ENCODE peak calls at places on chromosomes 4 and X, in nine cellular contexts. One of them, this sample, is unnamed.

GRCh38 chr4:112348488-112349158 is 51.5 kb downstream of the ALPK1 start:
- DNase-seq in Panc1: peak; percentile 8
- DNase-seq in naive thymus-derived CD4-positive, alpha-beta T cell: no peak
- DNase-seq in heart left ventricle: peak; percentile 90
- DNase-seq in CD8-positive, alpha-beta T cell: no peak
- DNase-seq in suprapubic skin: no peak
- DNase-seq in left ventricle myocardium inferior: peak; percentile 84
- DNase-seq in brain microvascular endothelial cell: peak; percentile 68
- DNase-seq in pancreas: no peak
- DNase-seq in this sample: peak; percentile 92

GRCh38 chrX:153646620-153647373 is at the start of gene DUSP9:
- DNase-seq in heart left ventricle: no peak
- DNase-seq in left ventricle myocardium inferior: no peak
- DNase-seq in pancreas: peak; percentile 77
- DNase-seq in brain microvascular endothelial cell: no peak
- DNase-seq in naive thymus-derived CD4-positive, alpha-beta T cell: no peak
- DNase-seq in Panc1: no peak
- DNase-seq in CD8-positive, alpha-beta T cell: peak; percentile 12
- DNase-seq in suprapubic skin: peak; percentile 15
- DNase-seq in this sample: no peak

GRCh38 chr4:88803600-88804096 is 106.0 kb upstream of the NAP1L5 start:
- DNase-seq in pancreas: no peak
- DNase-seq in brain microvascular endothelial cell: peak; percentile 90
- DNase-seq in suprapubic skin: no peak
- DNase-seq in CD8-positive, alpha-beta T cell: no peak
- DNase-seq in naive thymus-derived CD4-positive, alpha-beta T cell: no peak
- DNase-seq in left ventricle myocardium inferior: no peak
- DNase-seq in Panc1: peak; percentile 52
- DNase-seq in heart left ventricle: peak; percentile 20
- DNase-seq in this sample: no peak

GRCh38 chrX:54029543-54030143 is 14.6 kb downstream of the PHF8 start:
- DNase-seq in brain microvascular endothelial cell: no peak
- DNase-seq in heart left ventricle: no peak
- DNase-seq in pancreas: peak; percentile 82
- DNase-seq in suprapubic skin: no peak
- DNase-seq in naive thymus-derived CD4-positive, alpha-beta T cell: no peak
- DNase-seq in left ventricle myocardium inferior: no peak
- DNase-seq in Panc1: no peak
- DNase-seq in CD8-positive, alpha-beta T cell: no peak
- DNase-seq in this sample: no peak

GRCh38 chrX:115690554-115691216 is 129.7 kb downstream of the PLS3 start:
- DNase-seq in heart left ventricle: peak; percentile 47
- DNase-seq in Panc1: peak; percentile 63
- DNase-seq in suprapubic skin: peak; percentile 69
- DNase-seq in pancreas: no peak
- DNase-seq in brain microvascular endothelial cell: peak; percentile 85
- DNase-seq in CD8-positive, alpha-beta T cell: peak; percentile 26
- DNase-seq in naive thymus-derived CD4-positive, alpha-beta T cell: peak; percentile 5
- DNase-seq in left ventricle myocardium inferior: no peak
- DNase-seq in this sample: peak; percentile 77

GRCh38 chr4:184315675-184316359 is 98.1 kb upstream of the ENPP6 start:
- DNase-seq in naive thymus-derived CD4-positive, alpha-beta T cell: no peak
- DNase-seq in heart left ventricle: no peak
- DNase-seq in pancreas: no peak
- DNase-seq in CD8-positive, alpha-beta T cell: no peak
- DNase-seq in Panc1: no peak
- DNase-seq in suprapubic skin: no peak
- DNase-seq in brain microvascular endothelial cell: no peak
- DNase-seq in left ventricle myocardium inferior: no peak
- DNase-seq in this sample: no peak

GRCh38 chr4:99352602-99353580 is at the start of gene ADH1C:
- DNase-seq in heart left ventricle: no peak
- DNase-seq in Panc1: no peak
- DNase-seq in left ventricle myocardium inferior: no peak
- DNase-seq in naive thymus-derived CD4-positive, alpha-beta T cell: no peak
- DNase-seq in CD8-positive, alpha-beta T cell: no peak
- DNase-seq in pancreas: no peak
- DNase-seq in brain microvascular endothelial cell: peak; percentile 9
- DNase-seq in suprapubic skin: no peak
- DNase-seq in this sample: no peak

GRCh38 chr4:78634011-78634664 is 82.6 kb downstream of the ANXA3 start:
- DNase-seq in Panc1: no peak
- DNase-seq in naive thymus-derived CD4-positive, alpha-beta T cell: no peak
- DNase-seq in suprapubic skin: no peak
- DNase-seq in left ventricle myocardium inferior: peak; percentile 40
- DNase-seq in CD8-positive, alpha-beta T cell: no peak
- DNase-seq in brain microvascular endothelial cell: no peak
- DNase-seq in pancreas: no peak
- DNase-seq in heart left ventricle: peak; percentile 35
- DNase-seq in this sample: no peak

GRCh38 chrX:16971694-16972093 is 25.2 kb downstream of the REPS2 start:
- DNase-seq in heart left ventricle: no peak
- DNase-seq in Panc1: no peak
- DNase-seq in CD8-positive, alpha-beta T cell: no peak
- DNase-seq in left ventricle myocardium inferior: no peak
- DNase-seq in naive thymus-derived CD4-positive, alpha-beta T cell: no peak
- DNase-seq in brain microvascular endothelial cell: no peak
- DNase-seq in suprapubic skin: no peak
- DNase-seq in pancreas: no peak
- DNase-seq in this sample: no peak

GRCh38 chr4:94714360-94714759 is 43.4 kb upstream of the BMPR1B start:
- DNase-seq in left ventricle myocardium inferior: no peak
- DNase-seq in brain microvascular endothelial cell: no peak
- DNase-seq in naive thymus-derived CD4-positive, alpha-beta T cell: no peak
- DNase-seq in pancreas: no peak
- DNase-seq in CD8-positive, alpha-beta T cell: no peak
- DNase-seq in suprapubic skin: no peak
- DNase-seq in Panc1: no peak
- DNase-seq in heart left ventricle: no peak
- DNase-seq in this sample: no peak

GRCh38 chrX:10988653-10989052 is 122.5 kb upstream of the HCCS start:
- DNase-seq in left ventricle myocardium inferior: no peak
- DNase-seq in Panc1: no peak
- DNase-seq in CD8-positive, alpha-beta T cell: no peak
- DNase-seq in suprapubic skin: no peak
- DNase-seq in brain microvascular endothelial cell: no peak
- DNase-seq in pancreas: no peak
- DNase-seq in heart left ventricle: no peak
- DNase-seq in naive thymus-derived CD4-positive, alpha-beta T cell: no peak
- DNase-seq in this sample: no peak

DNA sequence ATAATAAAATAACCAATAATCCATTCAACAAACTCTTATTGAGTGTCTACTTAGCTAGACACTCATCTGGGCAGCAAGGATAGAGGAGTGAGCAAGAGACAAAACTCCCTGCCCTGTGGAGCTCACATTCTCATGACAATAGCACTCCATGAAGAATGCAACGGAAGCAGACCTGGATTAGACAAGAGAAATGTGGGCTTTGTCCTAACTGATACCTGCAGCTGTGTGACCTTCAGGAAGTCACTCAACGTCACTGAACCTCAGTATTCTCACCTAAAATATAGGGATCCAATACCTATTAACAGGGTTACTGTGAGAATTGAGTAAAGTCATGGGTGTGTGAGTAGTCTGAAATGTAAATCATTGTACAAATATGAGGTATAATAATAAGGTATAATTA is 61.2 kb downstream of the NDNF start:
- DNase-seq in pancreas: no peak
- DNase-seq in Panc1: no peak
- DNase-seq in CD8-positive, alpha-beta T cell: no peak
- DNase-seq in heart left ventricle: no peak
- DNase-seq in suprapubic skin: no peak
- DNase-seq in naive thymus-derived CD4-positive, alpha-beta T cell: no peak
- DNase-seq in left ventricle myocardium inferior: no peak
- DNase-seq in brain microvascular endothelial cell: no peak
- DNase-seq in this sample: no peak
- H3K27ac ChIP-seq in pancreas: no peak overlapping the region
- H3K27ac ChIP-seq in Panc1: no peak overlapping the region
- H3K27ac ChIP-seq in CD8-positive, alpha-beta T cell: peak overlapping the region; percentile 13
- H3K27ac ChIP-seq in heart left ventricle: no peak overlapping the region
- H3K27ac ChIP-seq in suprapubic skin: no peak overlapping the region
- H3K27ac ChIP-seq in naive thymus-derived CD4-positive, alpha-beta T cell: no peak overlapping the region
- H3K27ac ChIP-seq in left ventricle myocardium inferior: no peak overlapping the region
- H3K27ac ChIP-seq in brain microvascular endothelial cell: no peak overlapping the region
- H3K27ac ChIP-seq in this sample: no peak overlapping the region

DNA sequence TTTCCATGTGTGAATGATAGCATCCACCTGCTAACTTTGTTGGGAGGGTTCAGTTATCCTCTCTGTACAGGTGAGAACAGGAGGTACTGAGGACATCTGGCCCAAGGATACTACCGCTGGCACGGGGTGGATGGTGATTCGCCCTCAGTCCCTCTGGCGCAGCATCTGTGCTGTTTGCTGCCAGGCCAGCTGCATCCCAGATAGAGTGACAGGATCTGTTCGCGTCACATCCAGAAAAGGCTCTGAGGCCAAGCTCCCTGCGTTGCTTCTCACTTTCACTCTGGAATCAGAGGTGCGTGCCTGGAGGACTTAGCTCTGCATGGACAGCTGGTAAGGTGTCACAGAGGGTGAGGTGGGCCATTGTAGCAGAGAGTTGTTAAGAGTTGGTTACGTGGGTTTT is 95.4 kb downstream of the TBL1X start:
- DNase-seq in naive thymus-derived CD4-positive, alpha-beta T cell: no peak
- DNase-seq in CD8-positive, alpha-beta T cell: no peak
- DNase-seq in Panc1: no peak
- DNase-seq in heart left ventricle: no peak
- DNase-seq in pancreas: no peak
- DNase-seq in brain microvascular endothelial cell: no peak
- DNase-seq in suprapubic skin: no peak
- DNase-seq in left ventricle myocardium inferior: no peak
- DNase-seq in this sample: no peak
- H3K4me3 ChIP-seq in naive thymus-derived CD4-positive, alpha-beta T cell: no peak overlapping the region
- H3K4me3 ChIP-seq in CD8-positive, alpha-beta T cell: no peak overlapping the region
- H3K4me3 ChIP-seq in Panc1: no peak overlapping the region
- H3K4me3 ChIP-seq in heart left ventricle: no peak overlapping the region
- H3K4me3 ChIP-seq in pancreas: no peak overlapping the region
- H3K4me3 ChIP-seq in brain microvascular endothelial cell: no peak overlapping the region
- H3K4me3 ChIP-seq in suprapubic skin: no peak overlapping the region
- H3K4me3 ChIP-seq in left ventricle myocardium inferior: no peak overlapping the region
- H3K4me3 ChIP-seq in this sample: no peak overlapping the region

GRCh38 chrX:47146936-47147859 is 2.2 kb downstream of the RBM10 start:
- DNase-seq in heart left ventricle: no peak
- DNase-seq in Panc1: no peak
- DNase-seq in pancreas: no peak
- DNase-seq in suprapubic skin: no peak
- DNase-seq in naive thymus-derived CD4-positive, alpha-beta T cell: no peak
- DNase-seq in CD8-positive, alpha-beta T cell: no peak
- DNase-seq in brain microvascular endothelial cell: no peak
- DNase-seq in left ventricle myocardium inferior: no peak
- DNase-seq in this sample: no peak

GRCh38 chrX:47148946-47149345 is 3.9 kb downstream of the RBM10 start:
- DNase-seq in suprapubic skin: no peak
- DNase-seq in pancreas: no peak
- DNase-seq in CD8-positive, alpha-beta T cell: no peak
- DNase-seq in brain microvascular endothelial cell: no peak
- DNase-seq in heart left ventricle: no peak
- DNase-seq in left ventricle myocardium inferior: no peak
- DNase-seq in Panc1: no peak
- DNase-seq in naive thymus-derived CD4-positive, alpha-beta T cell: no peak
- DNase-seq in this sample: no peak

GRCh38 chrX:47156611-47157520 is 11.8 kb downstream of the RBM10 start:
- DNase-seq in brain microvascular endothelial cell: no peak
- DNase-seq in suprapubic skin: no peak
- DNase-seq in left ventricle myocardium inferior: no peak
- DNase-seq in heart left ventricle: no peak
- DNase-seq in naive thymus-derived CD4-positive, alpha-beta T cell: no peak
- DNase-seq in Panc1: no peak
- DNase-seq in pancreas: no peak
- DNase-seq in CD8-positive, alpha-beta T cell: no peak
- DNase-seq in this sample: no peak

GRCh38 chrX:47146121-47146935 is 1.3 kb downstream of the RBM10 start:
- DNase-seq in naive thymus-derived CD4-positive, alpha-beta T cell: no peak
- DNase-seq in left ventricle myocardium inferior: no peak
- DNase-seq in brain microvascular endothelial cell: no peak
- DNase-seq in suprapubic skin: no peak
- DNase-seq in Panc1: no peak
- DNase-seq in CD8-positive, alpha-beta T cell: no peak
- DNase-seq in pancreas: peak; percentile 59
- DNase-seq in heart left ventricle: no peak
- DNase-seq in this sample: peak; percentile 65

DNA sequence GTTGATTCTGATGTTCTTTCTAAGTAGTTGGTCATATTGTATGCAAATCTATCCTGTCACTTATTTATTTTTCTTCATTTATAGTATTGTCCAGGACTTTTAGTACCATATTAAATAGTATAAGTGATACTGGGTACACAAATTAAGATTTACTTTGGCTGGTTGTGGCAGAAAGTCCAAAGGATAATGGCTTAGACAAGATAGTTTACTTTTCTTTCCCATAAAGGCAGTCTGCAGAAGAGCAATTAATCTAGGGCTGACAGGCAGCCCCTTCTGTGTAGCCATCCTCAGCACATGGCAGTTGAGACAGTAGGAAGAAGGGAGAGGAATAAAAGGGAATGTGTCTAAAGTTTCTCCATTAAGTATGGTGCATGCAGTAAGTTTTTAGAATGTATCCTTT is 6.4 kb downstream of the RBM10 start:
- DNase-seq in brain microvascular endothelial cell: no peak
- DNase-seq in suprapubic skin: no peak
- DNase-seq in CD8-positive, alpha-beta T cell: no peak
- DNase-seq in left ventricle myocardium inferior: no peak
- DNase-seq in heart left ventricle: no peak
- DNase-seq in Panc1: no peak
- DNase-seq in naive thymus-derived CD4-positive, alpha-beta T cell: no peak
- DNase-seq in pancreas: no peak
- DNase-seq in this sample: no peak
- H3K36me3 ChIP-seq in brain microvascular endothelial cell: peaks cover under 1% of the 10 kb centered on the region
- H3K36me3 ChIP-seq in suprapubic skin: peaks cover 16% of the 10 kb centered on the region
- H3K36me3 ChIP-seq in CD8-positive, alpha-beta T cell: no peaks in the 10 kb centered on the region
- H3K36me3 ChIP-seq in left ventricle myocardium inferior: peaks cover 8% of the 10 kb centered on the region
- H3K36me3 ChIP-seq in heart left ventricle: no peaks in the 10 kb centered on the region
- H3K36me3 ChIP-seq in Panc1: peaks cover 5% of the 10 kb centered on the region
- H3K36me3 ChIP-seq in naive thymus-derived CD4-positive, alpha-beta T cell: no peaks in the 10 kb centered on the region
- H3K36me3 ChIP-seq in pancreas: no peaks in the 10 kb centered on the region
- H3K36me3 ChIP-seq in this sample: peaks cover 6% of the 10 kb centered on the region

DNA sequence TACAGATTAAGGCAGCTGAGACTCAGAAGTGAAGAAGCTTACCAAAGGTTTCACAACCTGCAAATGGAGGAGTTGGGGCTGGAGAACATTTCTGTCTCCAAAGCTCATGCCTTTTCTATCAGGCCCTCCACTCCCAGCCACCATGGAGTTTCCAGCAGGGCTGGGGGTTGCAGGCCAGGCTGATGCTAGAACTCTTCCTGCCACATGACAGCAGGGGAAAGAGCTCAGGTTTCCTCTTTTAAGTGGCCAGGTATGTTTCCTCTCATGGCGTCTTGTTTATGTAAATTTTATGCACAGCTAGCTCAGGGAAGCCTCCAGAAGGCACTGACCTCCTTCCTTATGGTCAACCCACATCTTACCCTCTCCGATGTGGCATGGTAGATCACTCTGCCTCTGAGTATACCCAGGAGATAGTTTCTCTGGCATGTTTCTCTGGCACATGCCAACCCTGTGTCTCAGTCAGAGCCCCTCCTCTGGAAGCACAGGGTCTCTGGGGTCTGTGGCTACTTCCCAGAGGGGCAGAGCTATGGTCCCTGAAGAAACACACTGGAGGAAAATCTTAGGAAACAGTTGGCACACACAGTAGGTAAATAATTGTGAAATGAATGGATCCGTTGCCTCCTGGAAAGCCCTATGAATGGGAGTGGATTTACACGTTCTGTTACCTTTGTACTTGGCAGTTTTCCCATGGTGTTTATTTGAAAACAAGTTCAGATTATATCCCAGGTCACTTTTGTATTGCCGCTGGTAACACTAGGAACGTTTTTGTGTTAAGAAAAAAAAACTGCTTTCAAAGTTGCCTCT is 28.9 kb downstream of the PDK3 start:
- DNase-seq in CD8-positive, alpha-beta T cell: no peak
- DNase-seq in suprapubic skin: no peak
- DNase-seq in left ventricle myocardium inferior: no peak
- DNase-seq in pancreas: no peak
- DNase-seq in Panc1: no peak
- DNase-seq in naive thymus-derived CD4-positive, alpha-beta T cell: no peak
- DNase-seq in heart left ventricle: no peak
- DNase-seq in brain microvascular endothelial cell: no peak
- DNase-seq in this sample: no peak
- H3K27ac ChIP-seq in CD8-positive, alpha-beta T cell: no peak overlapping the region
- H3K27ac ChIP-seq in suprapubic skin: peak overlapping the region; percentile 14
- H3K27ac ChIP-seq in left ventricle myocardium inferior: peak overlapping the region; percentile 9
- H3K27ac ChIP-seq in pancreas: no peak overlapping the region
- H3K27ac ChIP-seq in Panc1: no peak overlapping the region
- H3K27ac ChIP-seq in naive thymus-derived CD4-positive, alpha-beta T cell: peak overlapping the region; percentile 30
- H3K27ac ChIP-seq in heart left ventricle: no peak overlapping the region
- H3K27ac ChIP-seq in brain microvascular endothelial cell: no peak overlapping the region
- H3K27ac ChIP-seq in this sample: no peak overlapping the region